ENCODE peak calls at places on chromosome 13, in six cellular contexts. One of them, this sample, is unnamed. For H3K4me1 and H3K9me3, the result is how much of the 10 kb centered on the place peaks cover.

GRCh38 chr13:45121421-45121820 is 1.1 kb downstream of the GTF2F2 start:
- DNase-seq in Peyer's patch: no peak
- DNase-seq in body of pancreas: no peak
- DNase-seq in IMR-90: peak
- DNase-seq in heart right ventricle: no peak
- DNase-seq in spleen: no peak
- DNase-seq in this sample: peak

GRCh38 chr13:97142452-97142851 is 79.7 kb upstream of the MBNL2 start:
- DNase-seq in Peyer's patch: peak
- DNase-seq in body of pancreas: peak
- DNase-seq in IMR-90: no peak
- DNase-seq in heart right ventricle: peak
- DNase-seq in spleen: no peak
- DNase-seq in this sample: peak

GRCh38 chr13:80408270-80408669 is 67.3 kb upstream of the SPRY2 start:
- DNase-seq in Peyer's patch: no peak
- DNase-seq in body of pancreas: no peak
- DNase-seq in IMR-90: no peak
- DNase-seq in heart right ventricle: no peak
- DNase-seq in spleen: no peak
- DNase-seq in this sample: no peak

GRCh38 chr13:105196052-105196451 is 1339.4 kb downstream of the EFNB2 start:
- DNase-seq in Peyer's patch: no peak
- DNase-seq in body of pancreas: no peak
- DNase-seq in IMR-90: peak
- DNase-seq in heart right ventricle: no peak
- DNase-seq in spleen: no peak
- DNase-seq in this sample: peak

GRCh38 chr13:101327844-101328243 is 88.5 kb downstream of the NALCN start:
- DNase-seq in Peyer's patch: no peak
- DNase-seq in body of pancreas: no peak
- DNase-seq in IMR-90: peak
- DNase-seq in heart right ventricle: no peak
- DNase-seq in spleen: no peak
- DNase-seq in this sample: no peak

GRCh38 chr13:99086149-99086868 is 108.4 kb upstream of the DOCK9 start:
- DNase-seq in Peyer's patch: peak
- DNase-seq in body of pancreas: peak
- DNase-seq in IMR-90: peak
- DNase-seq in heart right ventricle: peak
- DNase-seq in spleen: peak
- DNase-seq in this sample: peak

GRCh38 chr13:110443633-110444225 is 117.8 kb downstream of the RAB20 start:
- DNase-seq in Peyer's patch: no peak
- DNase-seq in body of pancreas: no peak
- DNase-seq in IMR-90: no peak
- DNase-seq in heart right ventricle: no peak
- DNase-seq in spleen: no peak
- DNase-seq in this sample: no peak

GRCh38 chr13:42266464-42266863 is 5.5 kb upstream of the AKAP11 start:
- DNase-seq in Peyer's patch: no peak
- DNase-seq in body of pancreas: no peak
- DNase-seq in IMR-90: peak
- DNase-seq in heart right ventricle: peak
- DNase-seq in spleen: no peak
- DNase-seq in this sample: peak

GRCh38 chr13:28983661-28984060 is 163.5 kb downstream of the MTUS2 start:
- DNase-seq in Peyer's patch: no peak
- DNase-seq in body of pancreas: peak
- DNase-seq in IMR-90: no peak
- DNase-seq in heart right ventricle: no peak
- DNase-seq in spleen: no peak
- DNase-seq in this sample: peak

GRCh38 chr13:74135306-74136088 is 1.3 kb upstream of the KLF12 start:
- DNase-seq in Peyer's patch: peak
- DNase-seq in body of pancreas: peak
- DNase-seq in IMR-90: peak
- DNase-seq in heart right ventricle: peak
- DNase-seq in spleen: peak
- DNase-seq in this sample: peak

GRCh38 chr13:25683662-25684370 is 312.0 kb downstream of the ATP8A2 start:
- DNase-seq in Peyer's patch: no peak
- DNase-seq in body of pancreas: no peak
- DNase-seq in IMR-90: no peak
- DNase-seq in heart right ventricle: no peak
- DNase-seq in spleen: no peak
- DNase-seq in this sample: no peak

GRCh38 chr13:74891610-74892009 is 590.4 kb downstream of the TBC1D4 start:
- DNase-seq in Peyer's patch: no peak
- DNase-seq in body of pancreas: no peak
- DNase-seq in IMR-90: peak
- DNase-seq in heart right ventricle: no peak
- DNase-seq in spleen: no peak
- DNase-seq in this sample: no peak

GRCh38 chr13:61413572-61413971 is 2.1 kb downstream of the PCDH20 start:
- DNase-seq in Peyer's patch: no peak
- DNase-seq in body of pancreas: no peak
- DNase-seq in IMR-90: no peak
- DNase-seq in heart right ventricle: no peak
- DNase-seq in spleen: peak
- DNase-seq in this sample: no peak

GRCh38 chr13:108227651-108228272 is 9.6 kb downstream of the ABHD13 start:
- DNase-seq in Peyer's patch: no peak
- DNase-seq in body of pancreas: no peak
- DNase-seq in IMR-90: peak
- DNase-seq in heart right ventricle: peak
- DNase-seq in spleen: no peak
- DNase-seq in this sample: peak

GRCh38 chr13:43545317-43545874 is 241.4 kb downstream of the ENOX1 start:
- DNase-seq in Peyer's patch: no peak
- DNase-seq in body of pancreas: no peak
- DNase-seq in IMR-90: no peak
- DNase-seq in heart right ventricle: no peak
- DNase-seq in spleen: no peak
- DNase-seq in this sample: no peak

GRCh38 chr13:79782541-79783216 is 301.7 kb downstream of the NDFIP2 start:
- DNase-seq in Peyer's patch: peak
- DNase-seq in body of pancreas: peak
- DNase-seq in IMR-90: peak
- DNase-seq in heart right ventricle: peak
- DNase-seq in spleen: peak
- DNase-seq in this sample: peak

GRCh38 chr13:40350283-40350992 is 316.0 kb downstream of the FOXO1 start:
- DNase-seq in Peyer's patch: no peak
- DNase-seq in body of pancreas: no peak
- DNase-seq in IMR-90: no peak
- DNase-seq in heart right ventricle: no peak
- DNase-seq in spleen: no peak
- DNase-seq in this sample: no peak

GRCh38 chr13:99034333-99035085 is 56.6 kb upstream of the DOCK9 start:
- DNase-seq in Peyer's patch: no peak
- DNase-seq in body of pancreas: no peak
- DNase-seq in IMR-90: no peak
- DNase-seq in heart right ventricle: no peak
- DNase-seq in spleen: no peak
- DNase-seq in this sample: no peak

GRCh38 chr13:112702341-112702982 is 12.6 kb downstream of the ATP11A start:
- DNase-seq in Peyer's patch: peak
- DNase-seq in body of pancreas: no peak
- DNase-seq in IMR-90: no peak
- DNase-seq in heart right ventricle: no peak
- DNase-seq in spleen: peak
- DNase-seq in this sample: no peak

GRCh38 chr13:109419896-109420295 is 366.5 kb downstream of the IRS2 start:
- DNase-seq in Peyer's patch: no peak
- DNase-seq in body of pancreas: no peak
- DNase-seq in IMR-90: no peak
- DNase-seq in heart right ventricle: no peak
- DNase-seq in spleen: no peak
- DNase-seq in this sample: no peak

DNA sequence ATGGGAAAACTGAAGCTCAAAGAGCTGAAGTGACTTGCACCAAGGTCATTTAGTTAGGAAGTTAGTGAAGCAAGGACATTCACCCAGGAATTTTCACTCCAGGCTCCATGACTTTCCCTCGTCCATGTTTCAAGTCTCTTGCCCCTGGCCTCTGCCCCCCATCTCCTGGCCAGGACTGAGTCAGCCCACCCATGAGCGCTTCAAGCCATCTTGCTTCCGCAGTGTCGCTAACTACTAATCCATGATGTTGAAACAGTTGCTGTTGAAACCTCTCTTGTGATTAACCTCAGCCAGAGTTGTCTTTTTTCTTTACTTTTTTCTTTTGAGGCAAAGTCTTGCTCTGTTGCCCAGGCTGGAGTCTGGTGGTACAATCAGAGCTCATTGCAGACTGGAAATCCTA is 29.7 kb upstream of the C1QTNF9 start:
- DNase-seq in Peyer's patch: no peak
- DNase-seq in body of pancreas: no peak
- DNase-seq in IMR-90: no peak
- DNase-seq in heart right ventricle: no peak
- DNase-seq in spleen: no peak
- DNase-seq in this sample: peak
- H3K4me1 ChIP-seq in Peyer's patch: under half
- H3K4me1 ChIP-seq in body of pancreas: under half
- H3K4me1 ChIP-seq in IMR-90: under half
- H3K4me1 ChIP-seq in heart right ventricle: half or more
- H3K4me1 ChIP-seq in spleen: half or more
- H3K4me1 ChIP-seq in this sample: under half

GRCh38 chr13:38635030-38635429 is 51.8 kb upstream of the FREM2 start:
- DNase-seq in Peyer's patch: no peak
- DNase-seq in body of pancreas: no peak
- DNase-seq in IMR-90: no peak
- DNase-seq in heart right ventricle: no peak
- DNase-seq in spleen: no peak
- DNase-seq in this sample: no peak
- TF ChIP-seq CTCF in Peyer's patch: no peak
- TF ChIP-seq CTCF in body of pancreas: no peak
- TF ChIP-seq CTCF in IMR-90: no peak
- TF ChIP-seq CTCF in heart right ventricle: no peak
- TF ChIP-seq CTCF in spleen: no peak
- TF ChIP-seq CTCF in this sample: no peak

GRCh38 chr13:90542959-90543358 is 804.5 kb upstream of the MIR17HG start:
- DNase-seq in Peyer's patch: no peak
- DNase-seq in body of pancreas: no peak
- DNase-seq in IMR-90: no peak
- DNase-seq in heart right ventricle: no peak
- DNase-seq in spleen: no peak
- DNase-seq in this sample: no peak
- H3K9me3 ChIP-seq in Peyer's patch: under half
- H3K9me3 ChIP-seq in body of pancreas: under half
- H3K9me3 ChIP-seq in IMR-90: under half
- H3K9me3 ChIP-seq in heart right ventricle: under half
- H3K9me3 ChIP-seq in spleen: under half
- H3K9me3 ChIP-seq in this sample: under half

GRCh38 chr13:21013682-21014038 is 47.7 kb downstream of the LATS2 start:
- DNase-seq in Peyer's patch: no peak
- DNase-seq in body of pancreas: no peak
- DNase-seq in IMR-90: no peak
- DNase-seq in heart right ventricle: no peak
- DNase-seq in spleen: no peak
- DNase-seq in this sample: no peak

GRCh38 chr13:21014139-21014665 is 47.2 kb downstream of the LATS2 start:
- DNase-seq in Peyer's patch: no peak
- DNase-seq in body of pancreas: no peak
- DNase-seq in IMR-90: no peak
- DNase-seq in heart right ventricle: no peak
- DNase-seq in spleen: no peak
- DNase-seq in this sample: no peak

GRCh38 chr13:21014666-21015170 is 46.7 kb downstream of the LATS2 start:
- DNase-seq in Peyer's patch: no peak
- DNase-seq in body of pancreas: peak
- DNase-seq in IMR-90: peak
- DNase-seq in heart right ventricle: peak
- DNase-seq in spleen: no peak
- DNase-seq in this sample: no peak

GRCh38 chr13:21012211-21012610 is 49.2 kb downstream of the LATS2 start:
- DNase-seq in Peyer's patch: no peak
- DNase-seq in body of pancreas: no peak
- DNase-seq in IMR-90: peak
- DNase-seq in heart right ventricle: no peak
- DNase-seq in spleen: no peak
- DNase-seq in this sample: no peak

DNA sequence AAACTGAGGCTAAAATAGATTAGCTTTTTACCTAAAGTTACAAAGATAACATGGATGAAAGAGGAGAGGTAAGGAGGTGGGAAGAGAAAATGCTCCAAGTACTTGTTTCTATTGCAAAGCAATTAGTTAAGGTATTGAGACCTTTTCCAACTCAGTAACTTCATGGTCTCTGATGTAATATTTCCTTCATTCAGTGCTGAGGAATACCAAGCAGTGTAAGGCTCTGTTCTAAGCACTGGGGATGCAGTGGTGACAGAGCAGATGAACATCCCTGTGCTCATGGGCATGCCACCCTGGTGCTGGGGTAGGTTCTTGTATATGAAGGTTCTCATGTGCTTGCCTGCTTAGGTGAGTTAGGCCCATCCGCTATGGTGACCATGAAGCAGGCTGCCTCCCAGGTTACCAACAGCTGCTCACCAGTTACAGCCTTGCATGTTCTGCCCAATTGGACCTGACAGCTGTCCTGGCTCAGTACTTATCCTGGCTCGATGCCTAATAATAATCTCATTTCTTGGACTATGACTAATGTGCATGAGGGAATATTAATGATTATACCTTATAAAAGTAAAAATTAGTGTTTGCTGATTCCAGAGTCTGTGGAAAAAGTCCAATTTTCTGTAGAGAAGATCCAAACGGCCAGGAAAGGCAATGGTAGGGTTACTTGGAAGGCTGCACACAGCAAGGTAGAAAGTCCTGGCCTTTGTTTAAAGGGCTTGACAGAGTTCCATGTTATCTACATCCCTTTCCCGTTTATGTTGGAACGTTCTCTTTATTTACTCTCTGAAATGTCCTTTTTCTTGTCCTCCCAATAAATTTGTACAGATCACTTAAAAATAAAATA is 48.3 kb downstream of the LATS2 start:
- DNase-seq in Peyer's patch: no peak
- DNase-seq in body of pancreas: peak
- DNase-seq in IMR-90: no peak
- DNase-seq in heart right ventricle: no peak
- DNase-seq in spleen: no peak
- DNase-seq in this sample: no peak
- H3K4me1 ChIP-seq in Peyer's patch: under half
- H3K4me1 ChIP-seq in body of pancreas: half or more
- H3K4me1 ChIP-seq in IMR-90: under half
- H3K4me1 ChIP-seq in heart right ventricle: half or more
- H3K4me1 ChIP-seq in spleen: under half
- H3K4me1 ChIP-seq in this sample: under half

This sample was measured in cardiac muscle cell.